ENCODE peak calls at places on chromosome 21, in eight cellular contexts. One of them, this sample, is unnamed.

GRCh38 chr21:34885125-34885524 is 164.0 kb downstream of the RUNX1 start:
- DNase-seq in body of pancreas: no peak
- DNase-seq in naive thymus-derived CD8-positive, alpha-beta T cell: no peak
- DNase-seq in OCI-LY7: no peak
- DNase-seq in left colon: no peak
- DNase-seq in neural crest cell: no peak
- DNase-seq in DMS 273 treated with DMSO at 0.1 percent for 48 hours: no peak
- DNase-seq in heart left ventricle: no peak
- DNase-seq in this sample: no peak

GRCh38 chr21:33279330-33279820 is 13.2 kb downstream of the IL10RB start:
- DNase-seq in body of pancreas: no peak
- DNase-seq in naive thymus-derived CD8-positive, alpha-beta T cell: no peak
- DNase-seq in OCI-LY7: no peak
- DNase-seq in left colon: no peak
- DNase-seq in neural crest cell: no peak
- DNase-seq in DMS 273 treated with DMSO at 0.1 percent for 48 hours: no peak
- DNase-seq in heart left ventricle: no peak
- DNase-seq in this sample: no peak

GRCh38 chr21:45540601-45540970 is 1.7 kb downstream of the SLC19A1 start:
- DNase-seq in body of pancreas: peak; percentile 0
- DNase-seq in naive thymus-derived CD8-positive, alpha-beta T cell: no peak
- DNase-seq in OCI-LY7: no peak
- DNase-seq in left colon: no peak
- DNase-seq in neural crest cell: no peak
- DNase-seq in DMS 273 treated with DMSO at 0.1 percent for 48 hours: no peak
- DNase-seq in heart left ventricle: no peak
- DNase-seq in this sample: no peak

GRCh38 chr21:36127250-36127904 is 7.5 kb upstream of the CBR3 start:
- DNase-seq in body of pancreas: no peak
- DNase-seq in naive thymus-derived CD8-positive, alpha-beta T cell: no peak
- DNase-seq in OCI-LY7: no peak
- DNase-seq in left colon: no peak
- DNase-seq in neural crest cell: no peak
- DNase-seq in DMS 273 treated with DMSO at 0.1 percent for 48 hours: no peak
- DNase-seq in heart left ventricle: no peak
- DNase-seq in this sample: no peak

GRCh38 chr21:35559128-35559831 is 501.0 kb downstream of the SETD4 start:
- DNase-seq in body of pancreas: peak; percentile 10
- DNase-seq in naive thymus-derived CD8-positive, alpha-beta T cell: no peak
- DNase-seq in OCI-LY7: no peak
- DNase-seq in left colon: no peak
- DNase-seq in neural crest cell: no peak
- DNase-seq in DMS 273 treated with DMSO at 0.1 percent for 48 hours: no peak
- DNase-seq in heart left ventricle: no peak
- DNase-seq in this sample: no peak

GRCh38 chr21:43357708-43358430 is 69.1 kb downstream of the SIK1 start:
- DNase-seq in body of pancreas: no peak
- DNase-seq in naive thymus-derived CD8-positive, alpha-beta T cell: no peak
- DNase-seq in OCI-LY7: no peak
- DNase-seq in left colon: no peak
- DNase-seq in neural crest cell: no peak
- DNase-seq in DMS 273 treated with DMSO at 0.1 percent for 48 hours: no peak
- DNase-seq in heart left ventricle: no peak
- DNase-seq in this sample: no peak

GRCh38 chr21:42232176-42232825 is 13.4 kb downstream of the ABCG1 start:
- DNase-seq in body of pancreas: no peak
- DNase-seq in naive thymus-derived CD8-positive, alpha-beta T cell: no peak
- DNase-seq in OCI-LY7: peak; percentile 82
- DNase-seq in left colon: peak; percentile 38
- DNase-seq in neural crest cell: no peak
- DNase-seq in DMS 273 treated with DMSO at 0.1 percent for 48 hours: no peak
- DNase-seq in heart left ventricle: peak; percentile 20
- DNase-seq in this sample: no peak

GRCh38 chr21:25721987-25722386 is 12.7 kb downstream of the ATP5PF start:
- DNase-seq in body of pancreas: no peak
- DNase-seq in naive thymus-derived CD8-positive, alpha-beta T cell: no peak
- DNase-seq in OCI-LY7: no peak
- DNase-seq in left colon: no peak
- DNase-seq in neural crest cell: no peak
- DNase-seq in DMS 273 treated with DMSO at 0.1 percent for 48 hours: no peak
- DNase-seq in heart left ventricle: no peak
- DNase-seq in this sample: no peak

GRCh38 chr21:38114717-38115333 is 142.0 kb upstream of the KCNJ15 start:
- DNase-seq in body of pancreas: no peak
- DNase-seq in naive thymus-derived CD8-positive, alpha-beta T cell: no peak
- DNase-seq in OCI-LY7: no peak
- DNase-seq in left colon: no peak
- DNase-seq in neural crest cell: no peak
- DNase-seq in DMS 273 treated with DMSO at 0.1 percent for 48 hours: no peak
- DNase-seq in heart left ventricle: no peak
- DNase-seq in this sample: no peak

This sample was measured in SIG-M5.